ENCODE peak calls at places on chromosomes 13 and 19, in four cellular contexts. M is K562, Y is GM12878, T is HepG2. Z is an unnamed sample.

GRCh38 chr13:113304121-113304520 is 7.1 kb downstream of the LAMP1 start:
- DNase-seq in Y (no peak), M (no peak), T (no peak), Z (no peak)

GRCh38 chr13:20395061-20395916 is 130.4 kb downstream of the CRYL1 start:
- DNase-seq in Y (no peak), T (no peak), M (no peak), Z (no peak)

GRCh38 chr19:33290956-33291622 is 11.2 kb downstream of the CEBPA start:
- DNase-seq in M (no peak), T (no peak), Y (no peak), Z (no peak)

GRCh38 chr13:33494596-33495214 is 209.2 kb upstream of the STARD13 start:
- DNase-seq in M (no peak), Y (no peak), T (peak; percentile 40), Z (no peak)

GRCh38 chr19:10069046-10069445 is 17.1 kb upstream of the SHFL start:
- DNase-seq in T (no peak), M (no peak), Y (no peak), Z (no peak)

GRCh38 chr19:42040031-42040430 is 30.0 kb downstream of the GRIK5 start:
- DNase-seq in M (no peak), T (no peak), Y (no peak), Z (no peak)

GRCh38 chr13:73901324-73902068 is 232.7 kb downstream of the KLF12 start:
- DNase-seq in T (no peak), Y (no peak), M (no peak), Z (no peak)

GRCh38 chr13:99056381-99057014 is 78.6 kb upstream of the DOCK9 start:
- DNase-seq in Y (no peak), T (no peak), M (no peak), Z (no peak)

GRCh38 chr13:101317986-101318523 is 98.3 kb downstream of the NALCN start:
- DNase-seq in T (no peak), M (no peak), Y (no peak), Z (no peak)

GRCh38 chr13:73399347-73400216 is 340.8 kb downstream of the KLF5 start:
- DNase-seq in T (peak; percentile 1), M (no peak), Y (no peak), Z (no peak)

GRCh38 chr19:46241676-46242075 is 12.1 kb downstream of the IGFL1 start:
- DNase-seq in M (no peak), Y (no peak), T (no peak), Z (no peak)

GRCh38 chr19:41904118-41904870 is 21.3 kb downstream of the ARHGEF1 start:
- DNase-seq in T (peak; percentile 92), M (no peak), Y (no peak), Z (no peak)

GRCh38 chr19:46924874-46925547 is 64.2 kb downstream of the ARHGAP35 start:
- DNase-seq in M (peak; percentile 55), T (no peak), Y (no peak), Z (no peak)

GRCh38 chr13:46521921-46522691 is 30.9 kb upstream of the LRCH1 start:
- DNase-seq in T (no peak), M (no peak), Y (no peak), Z (no peak)

GRCh38 chr19:15869109-15869555 is 28.7 kb downstream of the CYP4F2 start:
- DNase-seq in T (peak; percentile 60), M (peak; percentile 80), Y (no peak), Z (peak; percentile 57)

GRCh38 chr13:97121894-97122293 is 100.2 kb upstream of the MBNL2 start:
- DNase-seq in Y (no peak), M (no peak), T (no peak), Z (no peak)

GRCh38 chr13:20709782-20710181 is 6.3 kb downstream of the IL17D start:
- DNase-seq in M (no peak), T (no peak), Y (no peak), Z (no peak)

GRCh38 chr19:49347835-49348234 is 12.6 kb downstream of the CD37 start:
- DNase-seq in Y (no peak), M (peak; percentile 67), T (peak; percentile 44), Z (peak; percentile 51)

GRCh38 chr13:74026753-74027152 is 107.5 kb downstream of the KLF12 start:
- DNase-seq in M (no peak), T (no peak), Y (peak; percentile 71), Z (peak; percentile 53)

GRCh38 chr13:52405767-52406494 is at the start of gene THSD1:
- DNase-seq in M (no peak), Y (no peak), T (no peak), Z (peak; percentile 54)

GRCh38 chr19:6394831-6395230 is 1.9 kb upstream of the GTF2F1 start:
- DNase-seq in T (no peak), Y (no peak), M (no peak), Z (no peak)

GRCh38 chr19:1063030-1063908 is 3.7 kb upstream of the ARHGAP45 start:
- DNase-seq in Y (no peak), M (peak; percentile 77), T (no peak), Z (peak; percentile 83)

GRCh38 chr19:55467236-55468053 is 2.9 kb upstream of the C19orf85 start:
- DNase-seq in Y (no peak), T (peak; percentile 69), M (peak; percentile 81), Z (peak; percentile 77)

GRCh38 chr19:44750713-44751112 is 2.2 kb downstream of the BCL3 start:
- DNase-seq in T (no peak), Y (no peak), M (no peak), Z (no peak)
- TF ChIP-seq CBFB in T (no peak), Y (no peak), M (no peak), Z (no peak)

GRCh38 chr19:4069331-4069959 is 2.7 kb upstream of the ZBTB7A start:
- DNase-seq in T (no peak), Y (no peak), M (no peak), Z (no peak)
- TF ChIP-seq CBFB in T (no peak), Y (no peak), M (no peak), Z (no peak)

GRCh38 chr13:82467626-82468025 is 1414.6 kb downstream of the SLITRK1 start:
- DNase-seq in Y (no peak), M (no peak), T (no peak), Z (no peak)
- TF ChIP-seq CBFB in Y (no peak), M (no peak), T (no peak), Z (no peak)

GRCh38 chr19:17996826-17997316 is 11.1 kb upstream of the ARRDC2 start:
- DNase-seq in Y (no peak), M (peak; percentile 83), T (peak; percentile 59), Z (peak; percentile 91)
- TF ChIP-seq CBFB in Y (no peak), M (no peak), T (no peak), Z (no peak)

DNA sequence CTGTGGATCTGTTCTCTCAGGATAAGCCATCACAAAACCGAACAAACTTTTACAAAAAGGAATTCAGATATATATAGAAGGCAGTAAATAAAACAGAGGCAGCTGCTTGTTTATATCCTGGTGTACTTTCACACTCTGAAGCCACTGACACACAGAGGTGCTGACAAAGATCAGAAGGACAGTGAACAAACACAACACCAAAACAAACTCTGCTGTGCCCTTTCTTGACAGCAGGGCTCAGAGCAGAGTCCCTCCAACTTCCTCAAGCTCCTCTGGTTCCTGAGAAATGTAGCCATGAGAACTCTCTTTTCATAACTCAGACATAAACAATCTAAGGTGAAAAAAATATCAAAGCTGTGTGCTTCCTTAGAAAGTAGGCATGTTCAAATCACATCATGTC is 1052.8 kb upstream of the SPRY2 start:
- DNase-seq in T (no peak), M (no peak), Y (no peak), Z (no peak)
- TF ChIP-seq CBFB in T (no peak), M (no peak), Y (no peak), Z (no peak)

GRCh38 chr19:45066921-45067661 is 9.2 kb downstream of the ZNF296 start:
- DNase-seq in T (no peak), Y (no peak), M (no peak), Z (no peak)

GRCh38 chr19:45061965-45062364 is 14.3 kb downstream of the ZNF296 start:
- DNase-seq in Y (no peak), M (no peak), T (no peak), Z (no peak)

GRCh38 chr19:45068041-45068440 is 8.2 kb downstream of the ZNF296 start:
- DNase-seq in T (no peak), Y (no peak), M (no peak), Z (no peak)

GRCh38 chr19:45059258-45059965 is 16.9 kb downstream of the ZNF296 start:
- DNase-seq in M (peak; percentile 71), T (peak; percentile 78), Y (no peak), Z (peak; percentile 96)

GRCh38 chr19:45063851-45064801 is 12.2 kb downstream of the ZNF296 start:
- DNase-seq in M (no peak), T (no peak), Y (no peak), Z (no peak)
- TF ChIP-seq CBFB in M (no peak), T (no peak), Y (no peak), Z (no peak)

Z was measured in WTC11.